ENCODE peak calls at places on chromosomes 13 and 19, in five cellular contexts. I is heart right ventricle, D is GM12864, G is BJ, V is keratinocyte. E is an unnamed sample.

GRCh38 chr19:7515471-7516226 is at the start of gene ZNF358:
- DNase-seq in I (peak), D (no peak), G (no peak), V (no peak), E (no peak)

GRCh38 chr13:29924482-29924884 is 74.1 kb upstream of the UBL3 start:
- DNase-seq in I (no peak), D (no peak), G (no peak), V (no peak), E (no peak)

GRCh38 chr13:56755181-56755580 is 385.5 kb upstream of the PRR20A start:
- DNase-seq in I (no peak), D (no peak), G (no peak), V (no peak), E (no peak)

GRCh38 chr13:106340249-106340648 is 195.2 kb downstream of the EFNB2 start:
- DNase-seq in I (no peak), D (no peak), G (no peak), V (no peak), E (no peak)

GRCh38 chr19:52190679-52191293 is 934 bp downstream of the PPP2R1A start:
- DNase-seq in I (peak), D (no peak), G (no peak), V (no peak), E (no peak)

GRCh38 chr13:113860051-113860471 is 3.8 kb downstream of the GAS6 start:
- DNase-seq in I (no peak), D (no peak), G (no peak), V (no peak), E (no peak)

GRCh38 chr13:45542878-45543277 is 72.7 kb downstream of the ERICH6B start:
- DNase-seq in I (no peak), D (no peak), G (no peak), V (no peak), E (no peak)

GRCh38 chr13:71417205-71417604 is 449.8 kb downstream of the DACH1 start:
- DNase-seq in I (no peak), D (no peak), G (no peak), V (no peak), E (no peak)

GRCh38 chr19:48797103-48797502 is 13.7 kb downstream of the BCAT2 start:
- DNase-seq in I (no peak), D (no peak), G (no peak), V (no peak), E (no peak)

GRCh38 chr19:42363614-42364346 is 26.3 kb downstream of the CNFN start:
- DNase-seq in I (no peak), D (no peak), G (no peak), V (no peak), E (no peak)

GRCh38 chr19:7917292-7918061 is 2.7 kb upstream of the SNAPC2 start:
- DNase-seq in I (peak), D (no peak), G (no peak), V (no peak), E (no peak)

GRCh38 chr19:43983912-43984686 is at the start of gene ZNF155:
- DNase-seq in I (peak), D (peak), G (peak), V (peak), E (no peak)

GRCh38 chr19:32022044-32022945 is 323.1 kb upstream of the ZNF507 start:
- DNase-seq in I (no peak), D (no peak), G (no peak), V (no peak), E (no peak)

GRCh38 chr13:46667687-46668281 is 114.8 kb downstream of the LRCH1 start:
- DNase-seq in I (no peak), D (no peak), G (no peak), V (no peak), E (no peak)

GRCh38 chr19:6744381-6745288 is 5.2 kb downstream of the TRIP10 start:
- DNase-seq in I (peak), D (no peak), G (peak), V (no peak), E (no peak)

GRCh38 chr13:90591260-90591926 is 756.1 kb upstream of the MIR17HG start:
- DNase-seq in I (no peak), D (no peak), G (no peak), V (no peak), E (no peak)

GRCh38 chr19:9431475-9431874 is 3.9 kb downstream of the ZNF266 start:
- DNase-seq in I (peak), D (no peak), G (no peak), V (peak), E (peak)

GRCh38 chr13:63636231-63636993 is 2220.8 kb upstream of the PCDH20 start:
- DNase-seq in I (no peak), D (no peak), G (no peak), V (no peak), E (peak)

GRCh38 chr13:93227280-93227905 is 786 bp downstream of the GPC6 start:
- DNase-seq in I (no peak), D (no peak), G (no peak), V (no peak), E (no peak)

GRCh38 chr13:48266967-48267639 is 34.1 kb downstream of the ITM2B start:
- DNase-seq in I (no peak), D (no peak), G (no peak), V (no peak), E (no peak)

GRCh38 chr13:97256343-97256783 is 34.2 kb downstream of the MBNL2 start:
- DNase-seq in I (no peak), D (no peak), G (peak), V (peak), E (no peak)

GRCh38 chr13:99908129-99908805 is 63.3 kb downstream of the ZIC5 start:
- DNase-seq in I (no peak), D (no peak), G (no peak), V (no peak), E (no peak)

GRCh38 chr19:5623397-5624153 is 692 bp downstream of the SAFB start:
- DNase-seq in I (peak), D (no peak), G (no peak), V (no peak), E (no peak)

GRCh38 chr19:6772028-6772865 is at the start of gene VAV1:
- DNase-seq in I (peak), D (peak), G (no peak), V (no peak), E (peak)

DNA sequence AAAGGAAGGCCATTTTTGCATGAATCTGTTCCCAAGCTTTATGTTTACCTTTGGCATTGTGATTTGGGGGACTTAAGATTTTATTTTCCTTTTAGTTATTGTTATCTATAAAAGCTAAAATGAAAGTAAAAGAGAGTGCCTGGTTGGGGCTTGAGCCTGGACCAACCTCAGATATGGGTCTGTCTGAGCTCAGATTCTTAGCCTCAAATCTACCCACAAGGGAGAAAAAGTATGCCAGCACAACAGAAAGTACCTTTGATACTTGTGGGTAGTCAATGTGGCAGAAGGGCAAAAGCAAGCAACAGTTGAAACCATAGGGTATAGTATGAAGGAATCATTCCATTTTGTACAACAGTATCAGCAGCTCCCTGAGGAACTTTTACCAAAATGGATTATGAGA is 26.6 kb upstream of the KBTBD6 start:
- DNase-seq in I (no peak), D (no peak), G (no peak), V (no peak), E (peak)
- H3K4me3 ChIP-seq in I (no peak), D (no peak), G (no peak), V (no peak), E (no peak)

GRCh38 chr13:40776681-40777165 is 5.7 kb upstream of the MRPS31 start:
- DNase-seq in I (no peak), D (peak), G (no peak), V (peak), E (peak)

GRCh38 chr13:40777957-40778235 is 6.9 kb upstream of the MRPS31 start:
- DNase-seq in I (no peak), D (no peak), G (no peak), V (no peak), E (no peak)

GRCh38 chr13:40776232-40776631 is 5.2 kb upstream of the MRPS31 start:
- DNase-seq in I (no peak), D (no peak), G (no peak), V (no peak), E (no peak)

GRCh38 chr13:40779049-40779448 is 8.1 kb upstream of the MRPS31 start:
- DNase-seq in I (no peak), D (no peak), G (no peak), V (no peak), E (no peak)

DNA sequence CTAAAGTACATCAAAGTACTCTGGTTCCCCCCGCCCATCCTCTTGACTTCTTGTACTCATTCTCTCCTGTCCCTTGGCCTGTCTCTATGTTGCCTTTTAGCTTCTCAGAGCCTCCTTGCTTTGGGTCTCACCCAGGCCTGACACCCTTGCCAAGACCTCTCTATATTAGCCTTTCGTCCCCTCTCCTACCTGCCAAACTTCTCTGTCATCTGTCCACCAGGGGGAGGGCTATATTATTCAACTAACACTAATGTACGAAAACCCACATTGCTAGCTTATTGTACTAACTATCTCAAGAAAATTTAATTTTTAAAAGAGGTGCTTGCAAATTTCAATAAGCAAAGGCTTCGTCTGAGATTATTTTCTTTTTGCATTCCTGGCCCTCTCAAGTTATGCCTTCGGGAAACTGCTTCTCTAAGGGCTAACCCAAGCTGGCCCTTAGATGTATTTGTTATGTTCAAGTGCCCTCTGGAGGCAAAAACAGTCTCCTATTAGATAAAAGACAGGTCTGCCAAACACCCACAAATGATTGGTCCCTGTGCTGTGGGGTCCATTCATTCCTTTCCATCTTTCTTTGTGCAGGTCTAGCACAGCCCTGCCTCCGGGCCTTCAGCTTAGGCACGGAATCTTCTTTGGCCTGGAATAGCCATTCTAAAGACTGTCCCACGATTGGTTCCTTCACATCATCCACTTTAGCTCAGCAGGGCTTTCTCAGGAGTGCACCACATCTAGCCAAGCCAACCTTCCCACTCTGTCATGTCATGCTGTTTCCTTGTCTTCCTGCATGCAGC is 6.4 kb upstream of the MRPS31 start:
- DNase-seq in I (no peak), D (peak), G (no peak), V (no peak), E (peak)
- H3K4me3 ChIP-seq in I (no peak), D (no peak), G (no peak), V (no peak), E (peak)

GRCh38 chr13:32553720-32554119 is 15.1 kb upstream of the N4BP2L2 start:
- DNase-seq in I (no peak), D (no peak), G (no peak), V (no peak), E (no peak)

GRCh38 chr13:32549788-32550187 is 11.2 kb upstream of the N4BP2L2 start:
- DNase-seq in I (no peak), D (no peak), G (no peak), V (no peak), E (no peak)

DNA sequence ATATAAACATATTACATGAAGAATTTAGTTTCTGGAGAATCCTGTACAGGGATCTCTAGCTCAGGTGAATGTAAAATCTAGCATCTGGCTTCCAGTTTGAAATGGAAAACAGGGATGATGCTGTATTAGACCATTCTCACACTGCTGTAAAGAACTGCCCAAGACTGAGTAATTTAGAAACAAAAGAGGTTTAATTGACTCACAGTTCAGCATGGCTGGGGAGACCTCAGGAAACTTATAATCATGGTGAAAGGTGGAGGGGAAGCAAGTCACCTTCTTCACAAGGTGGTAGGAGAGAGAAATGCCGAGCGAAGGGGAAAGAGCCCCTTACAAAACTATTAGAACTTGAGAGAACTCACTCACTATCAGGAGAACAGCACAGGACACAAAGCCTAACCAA is 17.0 kb upstream of the N4BP2L2 start:
- DNase-seq in I (no peak), D (no peak), G (no peak), V (no peak), E (no peak)
- H3K4me3 ChIP-seq in I (no peak), D (no peak), G (no peak), V (no peak), E (no peak)

GRCh38 chr19:13842294-13843103 is 34.4 kb upstream of the NANOS3 start:
- DNase-seq in I (peak), D (no peak), G (no peak), V (no peak), E (no peak)
- H3K4me3 ChIP-seq in I (peak), D (peak), G (peak), V (peak), E (peak)

GRCh38 chr19:4090351-4091220 is 23.9 kb upstream of the ZBTB7A start:
- DNase-seq in I (no peak), D (no peak), G (no peak), V (no peak), E (no peak)

GRCh38 chr19:4089946-4090345 is 23.2 kb upstream of the ZBTB7A start:
- DNase-seq in I (no peak), D (no peak), G (no peak), V (no peak), E (no peak)

GRCh38 chr19:4088065-4088679 is 21.5 kb upstream of the ZBTB7A start:
- DNase-seq in I (no peak), D (no peak), G (no peak), V (no peak), E (no peak)

GRCh38 chr19:4089400-4089908 is 22.8 kb upstream of the ZBTB7A start:
- DNase-seq in I (no peak), D (no peak), G (no peak), V (no peak), E (peak)

DNA sequence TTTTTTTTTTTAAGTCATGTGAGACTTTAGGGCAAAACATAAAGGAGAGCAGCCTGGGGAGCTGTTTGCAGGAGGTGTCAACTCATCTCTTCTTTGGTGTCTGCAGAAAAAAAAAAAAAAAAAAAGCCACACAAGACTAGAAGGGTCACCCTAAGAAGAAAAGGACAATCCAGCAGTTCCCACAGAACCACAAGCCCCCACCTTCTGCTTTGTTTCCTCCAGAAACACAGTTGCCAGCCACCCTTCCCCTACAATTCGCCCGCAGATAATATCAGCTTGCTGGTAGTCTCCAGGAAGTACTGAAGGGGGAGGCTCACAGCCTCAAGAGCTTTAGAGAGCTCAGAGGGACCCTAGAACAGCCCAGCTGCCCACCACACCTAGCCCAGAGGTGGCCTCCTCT is 22.3 kb upstream of the ZBTB7A start:
- DNase-seq in I (no peak), D (no peak), G (no peak), V (no peak), E (peak)
- H3K4me3 ChIP-seq in I (no peak), D (no peak), G (no peak), V (no peak), E (peak)

GRCh38 chr19:40444181-40445005 is at the start of gene SERTAD3:
- DNase-seq in I (peak), D (no peak), G (no peak), V (peak), E (peak)

GRCh38 chr19:40442328-40443130 is 1.6 kb downstream of the SERTAD3 start:
- DNase-seq in I (no peak), D (no peak), G (no peak), V (no peak), E (no peak)

GRCh38 chr19:40443131-40443929 is 805 bp downstream of the SERTAD3 start:
- DNase-seq in I (peak), D (peak), G (peak), V (peak), E (peak)

GRCh38 chr19:40443930-40444180 is 280 bp downstream of the SERTAD3 start:
- DNase-seq in I (no peak), D (no peak), G (no peak), V (no peak), E (peak)

DNA sequence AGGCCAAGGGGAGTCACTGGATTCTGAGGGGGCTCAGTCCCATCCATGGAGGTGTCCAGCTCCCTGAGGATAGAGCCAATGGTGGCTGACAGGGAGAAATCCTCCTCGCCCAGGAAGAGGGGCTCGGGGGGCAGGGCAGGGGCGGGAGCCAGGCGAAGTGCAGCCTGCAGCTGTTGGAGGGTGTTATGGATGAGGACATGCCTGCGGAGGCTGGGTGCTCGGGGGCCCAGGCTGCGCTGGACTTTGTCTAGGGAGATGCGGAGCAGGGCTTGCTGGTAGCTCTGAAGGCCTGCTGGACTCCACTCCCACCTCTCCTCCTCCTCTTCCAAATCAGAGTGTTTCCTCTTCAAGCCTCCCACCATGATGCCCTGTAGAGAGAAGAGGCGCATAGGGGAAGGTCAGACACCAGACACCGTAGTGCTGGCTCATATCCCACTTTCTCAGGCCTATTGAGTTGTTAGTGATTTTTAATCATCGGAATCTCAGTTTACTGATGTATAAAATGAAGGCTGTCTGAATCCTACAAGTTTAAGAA is 2.3 kb downstream of the SERTAD3 start:
- DNase-seq in I (no peak), D (no peak), G (no peak), V (no peak), E (no peak)
- H3K4me3 ChIP-seq in I (no peak), D (peak), G (no peak), V (no peak), E (no peak)

DNA sequence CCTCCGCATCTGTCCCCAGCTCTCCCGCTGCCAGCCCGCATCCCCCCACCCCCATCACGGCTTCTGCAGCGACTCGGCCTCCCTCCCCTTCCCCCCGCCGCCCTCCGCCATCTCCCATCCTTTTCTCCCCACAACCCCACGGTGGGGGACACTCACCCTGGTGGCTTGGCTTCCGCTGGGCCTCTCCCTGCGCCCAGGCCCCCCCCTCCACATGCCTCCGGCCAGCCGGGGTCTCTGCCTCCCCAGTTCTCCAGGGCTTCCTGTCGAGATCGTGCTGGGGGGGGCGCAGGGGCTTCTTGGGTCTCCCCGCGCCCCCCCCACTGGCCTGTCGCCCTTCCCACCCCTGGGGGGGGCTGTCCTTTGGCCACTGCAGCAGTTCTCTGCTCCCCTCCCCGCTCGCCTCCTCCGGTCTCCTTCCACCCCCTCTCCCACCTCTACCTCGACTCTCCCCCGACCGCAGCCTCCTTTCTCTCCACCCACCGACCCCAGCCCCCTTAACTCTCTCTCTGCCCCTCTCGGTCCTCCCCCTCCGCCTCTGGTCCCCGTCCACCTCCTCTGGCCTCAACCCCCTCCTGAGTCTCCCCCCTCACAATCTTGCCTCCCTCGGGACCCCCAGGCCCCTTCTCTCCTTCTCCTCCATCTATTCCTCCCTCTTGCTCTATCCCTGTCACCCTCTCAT is 17.1 kb downstream of the LRRC4B start:
- DNase-seq in I (no peak), D (no peak), G (no peak), V (no peak), E (no peak)
- H3K4me3 ChIP-seq in I (peak), D (no peak), G (no peak), V (no peak), E (no peak)

GRCh38 chr19:58355891-58356235 is 2.6 kb upstream of the A1BG start:
- DNase-seq in I (no peak), D (no peak), G (no peak), V (no peak), E (no peak)

GRCh38 chr19:58356236-58356970 is 3.1 kb upstream of the A1BG start:
- DNase-seq in I (no peak), D (no peak), G (no peak), V (no peak), E (no peak)

GRCh38 chr19:58354478-58355030 is 1.3 kb upstream of the A1BG start:
- DNase-seq in I (no peak), D (no peak), G (no peak), V (no peak), E (no peak)

GRCh38 chr19:58353717-58354477 is 605 bp upstream of the A1BG start:
- DNase-seq in I (no peak), D (no peak), G (no peak), V (no peak), E (no peak)

GRCh38 chr19:58355215-58355796 is 2.0 kb upstream of the A1BG start:
- DNase-seq in I (no peak), D (no peak), G (no peak), V (no peak), E (no peak)
- H3K4me3 ChIP-seq in I (no peak), D (no peak), G (no peak), V (no peak), E (no peak)

E was measured in Jurkat, Clone E6-1.